ENCODE peak calls at places on chromosomes 1 and 21, in six cellular contexts. M is stomach, Y is PC-9, K is upper lobe of right lung, Q is neural progenitor cell, N is vagina. E is an unnamed sample.

GRCh38 chr1:170310014-170310405 is 164.3 kb downstream of the NTMT2 start:
- DNase-seq in M (no peak), Q (no peak), Y (no peak), K (no peak), N (no peak), E (no peak)

GRCh38 chr1:201482755-201483154 is 13.8 kb upstream of the PHLDA3 start:
- DNase-seq in N (no peak), M (no peak), Y (no peak), Q (no peak), K (no peak), E (no peak)

GRCh38 chr1:7942701-7943029 is 2.0 kb upstream of the TNFRSF9 start:
- DNase-seq in K (no peak), Q (no peak), N (no peak), Y (no peak), M (no peak), E (no peak)

GRCh38 chr1:23544444-23545389 is 13.7 kb upstream of the E2F2 start:
- DNase-seq in N (no peak), Y (peak; percentile 53), K (peak; percentile 80), M (peak; percentile 84), Q (peak; percentile 92), E (peak; percentile 82)

GRCh38 chr1:36222481-36223372 is 1.5 kb upstream of the THRAP3 start:
- DNase-seq in M (peak; percentile 18), Y (no peak), K (peak; percentile 62), Q (no peak), N (no peak), E (no peak)

GRCh38 chr1:100834779-100835645 is 59.6 kb downstream of the EXTL2 start:
- DNase-seq in Y (no peak), M (no peak), N (no peak), Q (peak; percentile 9), K (no peak), E (no peak)

GRCh38 chr1:66739401-66740157 is 12.7 kb upstream of the DYNLT5 start:
- DNase-seq in N (no peak), Q (peak; percentile 8), K (no peak), Y (no peak), M (no peak), E (no peak)

GRCh38 chr1:211895126-211895759 is 64.7 kb upstream of the LPGAT1 start:
- DNase-seq in Y (no peak), M (peak; percentile 33), Q (no peak), K (no peak), N (peak; percentile 25), E (no peak)

GRCh38 chr1:206445116-206445515 is 25.2 kb upstream of the IKBKE start:
- DNase-seq in N (no peak), Y (no peak), M (no peak), K (no peak), Q (no peak), E (no peak)

GRCh38 chr1:26597629-26598039 is 68.1 kb downstream of the RPS6KA1 start:
- DNase-seq in K (no peak), M (no peak), N (no peak), Y (peak; percentile 36), Q (peak; percentile 40), E (no peak)

GRCh38 chr1:51327386-51327785 is 3.0 kb downstream of the TTC39A start:
- DNase-seq in M (no peak), Q (no peak), Y (no peak), N (no peak), K (no peak), E (no peak)

GRCh38 chr21:37208056-37208705 is 59.0 kb downstream of the VPS26C start:
- DNase-seq in N (no peak), M (peak; percentile 62), K (peak; percentile 84), Q (no peak), Y (no peak), E (peak; percentile 80)

GRCh38 chr1:236103059-236103458 is 38.2 kb upstream of the NID1 start:
- DNase-seq in Q (no peak), Y (no peak), M (no peak), K (no peak), N (no peak), E (no peak)

GRCh38 chr21:33036430-33037162 is 10.9 kb downstream of the OLIG2 start:
- DNase-seq in M (peak; percentile 32), Q (no peak), N (no peak), K (no peak), Y (no peak), E (no peak)

GRCh38 chr1:232561381-232561780 is 68.6 kb downstream of the SIPA1L2 start:
- DNase-seq in M (no peak), Q (no peak), N (no peak), Y (no peak), K (no peak), E (no peak)

GRCh38 chr21:44710294-44710665 is 1.1 kb downstream of the TSPEAR start:
- DNase-seq in K (peak; percentile 52), Q (peak; percentile 52), N (peak; percentile 93), M (no peak), Y (no peak), E (no peak)

GRCh38 chr1:167776616-167777252 is 55.0 kb downstream of the MPZL1 start:
- DNase-seq in Y (no peak), Q (no peak), M (no peak), K (no peak), N (no peak), E (no peak)

GRCh38 chr1:154851392-154852177 is 18.5 kb downstream of the KCNN3 start:
- DNase-seq in K (no peak), M (no peak), Q (peak; percentile 69), Y (peak; percentile 25), N (no peak), E (no peak)

GRCh38 chr1:94169126-94169525 is 48.2 kb upstream of the ABCA4 start:
- DNase-seq in Y (no peak), N (no peak), M (no peak), Q (no peak), K (no peak), E (no peak)

GRCh38 chr21:33437140-33437539 is 33.9 kb downstream of the IFNGR2 start:
- DNase-seq in Q (no peak), Y (no peak), M (no peak), K (no peak), N (no peak), E (no peak)

GRCh38 chr1:19811206-19811851 is 3.8 kb downstream of the RNF186 start:
- DNase-seq in Y (no peak), M (peak; percentile 62), N (no peak), K (peak; percentile 74), Q (peak; percentile 68), E (no peak)
- TF ChIP-seq CTCF in Y (peak; percentile 58), M (peak; percentile 49), N (no peak), K (peak; percentile 55), Q (peak; percentile 61), E (no peak)

GRCh38 chr21:31107151-31107785 is 69.0 kb upstream of the KRTAP19-8 start:
- DNase-seq in N (no peak), Y (no peak), Q (no peak), M (no peak), K (no peak), E (no peak)
- H3K4me1 ChIP-seq in N (no peaks in the 10 kb centered on the region), Y (no peaks in the 10 kb centered on the region), Q (no peaks in the 10 kb centered on the region), M (no peaks in the 10 kb centered on the region), K (peaks cover 24% of the 10 kb centered on the region), E (no peaks in the 10 kb centered on the region)

GRCh38 chr1:160633330-160633903 is 13.4 kb downstream of the SLAMF1 start:
- DNase-seq in Y (no peak), N (no peak), K (no peak), M (no peak), Q (no peak), E (no peak)
- TF ChIP-seq CTCF in Y (no peak), N (no peak), K (no peak), M (no peak), Q (no peak), E (no peak)

GRCh38 chr1:61079276-61079897 is 3.0 kb upstream of the NFIA start:
- DNase-seq in Q (no peak), M (no peak), N (no peak), Y (no peak), K (no peak), E (no peak)
- H3K4me1 ChIP-seq in Q (peaks cover 20% of the 10 kb centered on the region), M (peaks cover 52% of the 10 kb centered on the region), N (peaks cover 45% of the 10 kb centered on the region), Y (peaks cover 57% of the 10 kb centered on the region), K (peaks cover 34% of the 10 kb centered on the region), E (peaks cover 34% of the 10 kb centered on the region)

DNA sequence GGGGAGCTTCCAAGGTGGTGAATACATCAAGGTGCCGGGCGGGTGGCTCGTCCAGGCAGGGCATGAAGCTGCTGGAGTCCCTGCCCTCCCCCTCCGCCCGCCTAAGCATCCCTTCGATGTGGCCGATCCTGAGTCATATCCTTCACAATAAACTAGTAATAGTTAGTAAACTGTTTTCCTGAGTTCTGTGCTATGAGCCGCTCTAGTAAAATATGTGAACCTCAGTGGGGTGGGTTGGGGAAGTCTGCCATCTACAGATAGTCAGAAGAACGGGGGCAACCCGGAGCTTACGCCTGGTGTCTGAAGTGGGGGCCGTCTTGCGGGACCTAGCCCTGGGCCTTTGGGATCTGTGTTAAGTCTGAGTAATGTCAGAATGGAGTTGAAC is 21.6 kb downstream of the C2CD2 start:
- DNase-seq in N (no peak), Y (no peak), Q (no peak), M (no peak), K (no peak), E (no peak)
- TF ChIP-seq CTCF in N (no peak), Y (no peak), Q (no peak), M (no peak), K (no peak), E (no peak)

DNA sequence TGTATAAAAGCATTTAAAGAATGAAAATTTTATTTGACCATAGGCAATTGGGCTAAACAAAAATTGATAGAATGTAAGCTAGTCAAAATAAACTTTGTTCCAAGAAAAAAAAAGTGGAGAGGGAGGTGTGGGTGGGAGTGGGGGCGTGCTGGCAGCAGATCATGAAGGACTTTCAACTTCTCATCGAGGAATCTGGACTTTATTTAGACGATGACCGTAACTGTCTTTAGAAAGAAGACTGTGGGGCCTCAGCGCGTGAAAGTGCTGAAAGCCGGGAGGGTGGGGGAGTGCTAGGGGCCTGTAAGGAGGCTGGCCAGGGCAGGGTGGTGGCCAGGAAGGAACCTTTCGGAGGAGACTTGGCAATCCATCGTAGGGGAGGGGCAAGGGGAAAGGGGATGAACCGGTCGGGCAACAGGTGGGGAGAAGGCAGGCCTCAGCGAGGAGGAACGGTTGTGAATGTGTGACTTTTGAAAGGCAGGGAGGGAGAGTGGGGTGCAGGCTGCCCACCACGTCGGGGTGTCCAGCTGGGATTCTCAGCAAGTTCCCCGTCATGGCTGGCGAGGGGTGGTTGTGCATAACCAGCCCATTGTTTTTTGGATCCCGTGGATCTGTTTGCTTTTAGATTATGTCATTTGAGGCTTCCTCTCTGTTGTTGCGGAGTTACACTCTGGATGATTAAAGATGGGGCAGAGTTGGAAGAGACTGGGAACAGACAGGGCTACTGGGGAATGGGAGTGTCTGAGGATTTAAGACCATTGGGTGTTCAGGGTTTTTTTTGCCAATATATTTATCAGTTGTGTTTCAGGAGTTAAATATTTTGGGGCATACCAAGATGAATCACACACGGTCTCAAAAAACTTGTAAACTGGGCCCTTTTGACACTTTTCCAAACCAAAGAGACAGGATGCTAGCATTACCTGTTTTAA is 35.5 kb downstream of the HUNK start:
- DNase-seq in M (no peak), Q (peak; percentile 24), N (peak; percentile 85), K (no peak), Y (no peak), E (peak; percentile 40)
- H3K4me1 ChIP-seq in M (peaks cover 16% of the 10 kb centered on the region), Q (peaks cover 42% of the 10 kb centered on the region), N (peaks cover 24% of the 10 kb centered on the region), K (no peaks in the 10 kb centered on the region), Y (no peaks in the 10 kb centered on the region), E (peaks cover 12% of the 10 kb centered on the region)

E was measured in thyroid gland.